ENCODE peak calls at places on chromosomes 1 and 21, in seven cellular contexts. S is Karpas-422; E is GM23338; T is CD4-positive, alpha-beta T cell; V is NCI-H1417; I is foreskin keratinocyte; R is DMS79 treated with DMSO at 0.1 percent for 48 hours. B is an unnamed sample.

GRCh38 chr1:218433744-218434143 is 88.6 kb downstream of the TGFB2 start:
- DNase-seq in E (no peak), S (no peak), T (no peak), R (no peak), I (no peak), V (peak; percentile 13), B (no peak)

GRCh38 chr1:171468120-171468790 is 17.1 kb upstream of the PRRC2C start:
- DNase-seq in V (no peak), R (no peak), I (peak; percentile 94), T (no peak), S (no peak), E (no peak), B (peak; percentile 80)

GRCh38 chr1:162305969-162306368 is 70.7 kb downstream of the SPATA46 start:
- DNase-seq in S (no peak), R (no peak), E (no peak), I (peak; percentile 40), T (no peak), V (no peak), B (no peak)

GRCh38 chr1:44584167-44584566 is 90.1 kb downstream of the TMEM53 start:
- DNase-seq in V (no peak), E (no peak), I (no peak), S (no peak), R (no peak), T (no peak), B (no peak)

GRCh38 chr1:170929835-170930554 is 5.3 kb upstream of the MROH9 start:
- DNase-seq in I (peak; percentile 74), T (no peak), R (peak; percentile 32), S (peak; percentile 85), V (peak; percentile 79), E (peak; percentile 74), B (peak; percentile 38)

GRCh38 chr1:153567621-153568366 is 2.1 kb upstream of the S100A2 start:
- DNase-seq in S (peak; percentile 39), E (peak; percentile 57), R (no peak), V (peak; percentile 46), I (peak; percentile 99), T (no peak), B (peak; percentile 69)

GRCh38 chr1:228512852-228513243 is 25.7 kb downstream of the RNF187 start:
- DNase-seq in V (no peak), E (no peak), T (no peak), S (no peak), I (no peak), R (no peak), B (no peak)

GRCh38 chr21:26708223-26708800 is 135.2 kb upstream of the CYYR1 start:
- DNase-seq in V (no peak), E (no peak), S (no peak), I (no peak), T (no peak), R (no peak), B (no peak)

GRCh38 chr1:24437631-24438396 is 22.2 kb downstream of the NIPAL3 start:
- DNase-seq in V (peak; percentile 28), R (no peak), I (peak; percentile 66), E (peak; percentile 24), S (no peak), T (no peak), B (no peak)

GRCh38 chr1:27607239-27607804 is 3.4 kb upstream of the AHDC1 start:
- DNase-seq in V (no peak), I (no peak), T (no peak), R (no peak), E (peak; percentile 84), S (no peak), B (no peak)

GRCh38 chr21:44065428-44065827 is 41.8 kb upstream of the PWP2 start:
- DNase-seq in E (no peak), T (peak; percentile 62), R (no peak), S (no peak), I (no peak), V (no peak), B (no peak)

GRCh38 chr1:115744876-115745275 is 23.6 kb downstream of the CASQ2 start:
- DNase-seq in V (no peak), E (no peak), S (no peak), R (no peak), I (peak; percentile 50), T (no peak), B (no peak)

GRCh38 chr1:221670081-221670480 is 71.8 kb downstream of the DUSP10 start:
- DNase-seq in V (no peak), E (no peak), I (no peak), R (no peak), S (no peak), T (no peak), B (no peak)

GRCh38 chr21:41825216-41825615 is 53.9 kb downstream of the PRDM15 start:
- DNase-seq in T (no peak), V (no peak), I (no peak), E (no peak), S (no peak), R (no peak), B (no peak)

GRCh38 chr21:31034378-31034777 is 3.9 kb downstream of the KRTAP19-8 start:
- DNase-seq in V (no peak), T (no peak), E (no peak), S (no peak), I (peak; percentile 49), R (no peak), B (no peak)

GRCh38 chr1:41936107-41936506 is 17.4 kb upstream of the HIVEP3 start:
- DNase-seq in S (no peak), E (no peak), R (peak; percentile 83), V (peak; percentile 87), T (no peak), I (peak; percentile 63), B (no peak)

GRCh38 chr1:155322571-155322952 is 1.9 kb downstream of the RUSC1 start:
- DNase-seq in S (peak; percentile 68), E (peak; percentile 32), T (no peak), I (no peak), V (peak; percentile 46), R (peak; percentile 50), B (no peak)

GRCh38 chr1:155485945-155486344 is 76.7 kb downstream of the ASH1L start:
- DNase-seq in I (no peak), E (no peak), V (peak; percentile 19), R (no peak), T (no peak), S (no peak), B (no peak)

GRCh38 chr1:26438041-26438440 is 5.9 kb downstream of the DHDDS start:
- DNase-seq in T (no peak), I (no peak), R (no peak), S (no peak), E (no peak), V (no peak), B (no peak)

GRCh38 chr1:38463074-38463473 is 396.5 kb downstream of the RRAGC start:
- DNase-seq in R (no peak), T (no peak), I (no peak), S (no peak), V (no peak), E (no peak), B (no peak)

GRCh38 chr1:116510361-116510760 is 60.5 kb downstream of the CD58 start:
- DNase-seq in V (peak; percentile 8), T (no peak), S (no peak), R (no peak), I (peak; percentile 39), E (no peak), B (no peak)

GRCh38 chr1:100860397-100860991 is 34.1 kb downstream of the EXTL2 start:
- DNase-seq in I (peak; percentile 48), S (no peak), R (no peak), E (peak; percentile 68), T (no peak), V (no peak), B (no peak)

B was measured in Panc1.